ENCODE peak calls at places on chromosome 6, in ten cellular contexts. G is HS-27A; X is stimulated activated CD8-positive, alpha-beta memory T cell treated with anti-CD3 and anti-CD28 coated beads, Interleukin-7, amount 100 ng/mL, for 1 hour; I is skeletal muscle cell; S is EH; T is B cell; Y is NCI-H1092; N is neural progenitor cell; B is DMS53; R is WTC11. V is an unnamed sample.

GRCh38 chr6:143098054-143098673 is 37.5 kb downstream of the AIG1 start:
- DNase-seq in G (no peak), X (no peak), I (no peak), S (no peak), T (peak), Y (no peak), N (no peak), B (no peak), R (no peak), V (no peak)

GRCh38 chr6:101296184-101296583 is 97.3 kb upstream of the GRIK2 start:
- DNase-seq in G (no peak), X (no peak), I (peak), S (peak), T (no peak), Y (peak), N (no peak), B (no peak), R (no peak), V (peak)

GRCh38 chr6:46454691-46455090 is 36.6 kb downstream of the RCAN2 start:
- DNase-seq in G (no peak), X (no peak), I (no peak), S (no peak), T (no peak), Y (no peak), N (no peak), B (no peak), R (no peak), V (no peak)

GRCh38 chr6:96002576-96002910 is 13.2 kb upstream of the FUT9 start:
- DNase-seq in G (no peak), X (no peak), I (no peak), S (no peak), T (no peak), Y (no peak), N (no peak), B (no peak), R (no peak), V (no peak)

GRCh38 chr6:4294636-4295035 is 159.3 kb upstream of the ECI2 start:
- DNase-seq in G (no peak), X (no peak), I (no peak), S (no peak), T (no peak), Y (no peak), N (no peak), B (no peak), R (no peak), V (no peak)

GRCh38 chr6:131960371-131961133 is 9.4 kb upstream of the CCN2 start:
- DNase-seq in G (no peak), X (no peak), I (no peak), S (peak), T (no peak), Y (no peak), N (no peak), B (no peak), R (no peak), V (peak)

GRCh38 chr6:160428069-160428430 is 79.9 kb downstream of the SLC22A3 start:
- DNase-seq in G (no peak), X (no peak), I (peak), S (no peak), T (no peak), Y (peak), N (no peak), B (no peak), R (no peak), V (no peak)

GRCh38 chr6:90249044-90249443 is 47.6 kb downstream of the BACH2 start:
- DNase-seq in G (no peak), X (no peak), I (no peak), S (peak), T (no peak), Y (no peak), N (no peak), B (no peak), R (no peak), V (peak)

GRCh38 chr6:30841644-30842504 is 42.4 kb upstream of the DDR1 start:
- DNase-seq in G (no peak), X (no peak), I (no peak), S (peak), T (no peak), Y (no peak), N (no peak), B (no peak), R (no peak), V (no peak)

GRCh38 chr6:134529921-134530320 is 212.0 kb upstream of the SGK1 start:
- DNase-seq in G (no peak), X (no peak), I (no peak), S (peak), T (no peak), Y (no peak), N (no peak), B (peak), R (no peak), V (peak)

GRCh38 chr6:36478051-36478526 is 35.3 kb downstream of the KCTD20 start:
- DNase-seq in G (no peak), X (no peak), I (no peak), S (no peak), T (no peak), Y (no peak), N (no peak), B (no peak), R (no peak), V (no peak)

GRCh38 chr6:158411998-158412397 is 99.7 kb downstream of the TULP4 start:
- DNase-seq in G (no peak), X (no peak), I (no peak), S (no peak), T (no peak), Y (no peak), N (no peak), B (no peak), R (no peak), V (no peak)

GRCh38 chr6:341914-342831 is 49.4 kb upstream of the IRF4 start:
- DNase-seq in G (no peak), X (no peak), I (no peak), S (no peak), T (no peak), Y (no peak), N (no peak), B (no peak), R (no peak), V (no peak)

GRCh38 chr6:158718431-158719126 is 68.7 kb downstream of the SYTL3 start:
- DNase-seq in G (no peak), X (no peak), I (no peak), S (no peak), T (no peak), Y (peak), N (peak), B (peak), R (peak), V (peak)

GRCh38 chr6:161443868-161444267 is 170.0 kb upstream of the AGPAT4 start:
- DNase-seq in G (no peak), X (no peak), I (no peak), S (no peak), T (no peak), Y (no peak), N (peak), B (no peak), R (peak), V (peak)

GRCh38 chr6:40582892-40583291 is 4.3 kb downstream of the LRFN2 start:
- DNase-seq in G (no peak), X (no peak), I (no peak), S (no peak), T (no peak), Y (no peak), N (no peak), B (peak), R (peak), V (no peak)

GRCh38 chr6:29702519-29703103 is 20.6 kb upstream of the HLA-F start:
- DNase-seq in G (no peak), X (peak), I (no peak), S (peak), T (peak), Y (no peak), N (peak), B (peak), R (peak), V (peak)

GRCh38 chr6:147710890-147711289 is 202.4 kb downstream of the SAMD5 start:
- DNase-seq in G (no peak), X (no peak), I (no peak), S (no peak), T (no peak), Y (no peak), N (no peak), B (no peak), R (no peak), V (no peak)

GRCh38 chr6:34663887-34664269 is 32.7 kb downstream of the ILRUN start:
- DNase-seq in G (no peak), X (no peak), I (no peak), S (peak), T (no peak), Y (no peak), N (no peak), B (no peak), R (no peak), V (peak)

GRCh38 chr6:92577077-92577719 is 842.2 kb downstream of the EPHA7 start:
- DNase-seq in G (no peak), X (no peak), I (peak), S (no peak), T (no peak), Y (no peak), N (peak), B (peak), R (peak), V (no peak)

GRCh38 chr6:54935739-54936138 is 89.2 kb downstream of the FAM83B start:
- DNase-seq in G (no peak), X (no peak), I (peak), S (no peak), T (no peak), Y (no peak), N (no peak), B (peak), R (no peak), V (peak)

GRCh38 chr6:47240277-47240890 is 69.3 kb downstream of the TNFRSF21 start:
- DNase-seq in G (no peak), X (no peak), I (no peak), S (no peak), T (no peak), Y (no peak), N (no peak), B (no peak), R (no peak), V (no peak)

GRCh38 chr6:120774275-120774674 is 560.0 kb downstream of the TBC1D32 start:
- DNase-seq in G (peak), X (no peak), I (peak), S (no peak), T (no peak), Y (no peak), N (no peak), B (peak), R (no peak), V (no peak)

GRCh38 chr6:7324520-7324919 is 11.5 kb upstream of the SSR1 start:
- DNase-seq in G (no peak), X (no peak), I (no peak), S (no peak), T (peak), Y (no peak), N (no peak), B (no peak), R (no peak), V (no peak)

GRCh38 chr6:135935951-135936601 is 84.6 kb downstream of the PDE7B start:
- DNase-seq in G (peak), X (no peak), I (peak), S (peak), T (no peak), Y (no peak), N (no peak), B (peak), R (no peak), V (peak)

GRCh38 chr6:76817429-76817828 is 645.9 kb downstream of the HTR1B start:
- DNase-seq in G (no peak), X (no peak), I (no peak), S (no peak), T (no peak), Y (no peak), N (no peak), B (no peak), R (no peak), V (no peak)

GRCh38 chr6:112800439-112800838 is 453.3 kb downstream of the RFPL4B start:
- DNase-seq in G (no peak), X (no peak), I (no peak), S (peak), T (no peak), Y (no peak), N (no peak), B (no peak), R (no peak), V (peak)

GRCh38 chr6:34083227-34083889 is 62.5 kb downstream of the GRM4 start:
- DNase-seq in G (no peak), X (no peak), I (no peak), S (no peak), T (no peak), Y (no peak), N (no peak), B (no peak), R (no peak), V (no peak)

GRCh38 chr6:114007451-114007953 is 36.6 kb upstream of the HDAC2 start:
- DNase-seq in G (no peak), X (no peak), I (no peak), S (no peak), T (no peak), Y (no peak), N (no peak), B (no peak), R (no peak), V (no peak)

GRCh38 chr6:10269814-10270472 is 144.9 kb downstream of the TFAP2A start:
- DNase-seq in G (no peak), X (no peak), I (no peak), S (peak), T (no peak), Y (no peak), N (no peak), B (peak), R (no peak), V (peak)

GRCh38 chr6:5246870-5247161 is 13.9 kb downstream of the LYRM4 start:
- DNase-seq in G (no peak), X (no peak), I (no peak), S (no peak), T (no peak), Y (no peak), N (no peak), B (no peak), R (no peak), V (no peak)

GRCh38 chr6:34243901-34244884 is 4.6 kb downstream of the SMIM29 start:
- DNase-seq in G (peak), X (no peak), I (peak), S (peak), T (peak), Y (no peak), N (no peak), B (peak), R (peak), V (peak)

GRCh38 chr6:7058250-7058923 is 49.4 kb upstream of the RREB1 start:
- DNase-seq in G (peak), X (no peak), I (peak), S (peak), T (no peak), Y (no peak), N (no peak), B (peak), R (no peak), V (peak)

GRCh38 chr6:4703367-4703766 is 72.8 kb upstream of the CDYL start:
- DNase-seq in G (no peak), X (no peak), I (no peak), S (no peak), T (no peak), Y (no peak), N (no peak), B (no peak), R (no peak), V (peak)

GRCh38 chr6:1958257-1958656 is 287.1 kb downstream of the GMDS start:
- DNase-seq in G (no peak), X (no peak), I (no peak), S (no peak), T (no peak), Y (no peak), N (no peak), B (no peak), R (no peak), V (no peak)

GRCh38 chr6:111852704-111853103 is 20.5 kb downstream of the FYN start:
- DNase-seq in G (no peak), X (no peak), I (no peak), S (peak), T (no peak), Y (no peak), N (no peak), B (peak), R (no peak), V (peak)

GRCh38 chr6:36858407-36858981 is 16.1 kb downstream of the PPIL1 start:
- DNase-seq in G (no peak), X (no peak), I (no peak), S (peak), T (no peak), Y (no peak), N (no peak), B (no peak), R (peak), V (peak)